ENCODE peak calls at places on chromosomes 11 and 22, in ten cellular contexts. O is neural progenitor cell; X is sigmoid colon; I is HCT116; F is bronchial epithelial cell; K is naive thymus-derived CD4-positive, alpha-beta T cell; Q is mucosa of descending colon; H is HFF-Myc; A is OCI-LY7; E is ascending aorta. L is an unnamed sample.

GRCh38 chr11:61392991-61393595 is 706 bp downstream of the TMEM216 start:
- DNase-seq in O (peak; percentile 22), X (no peak), I (no peak), F (peak; percentile 31), K (no peak), Q (no peak), H (no peak), A (peak; percentile 32), E (no peak), L (no peak)

GRCh38 chr11:110891411-110891810 is 179.2 kb upstream of the ARHGAP20 start:
- DNase-seq in O (no peak), X (no peak), I (no peak), F (peak; percentile 47), K (no peak), Q (no peak), H (no peak), A (no peak), E (no peak), L (no peak)

GRCh38 chr11:35141538-35141937 is 2.6 kb downstream of the CD44 start:
- DNase-seq in O (no peak), X (peak; percentile 86), I (no peak), F (no peak), K (no peak), Q (peak; percentile 83), H (no peak), A (no peak), E (peak; percentile 81), L (peak; percentile 32)

GRCh38 chr11:61747389-61748285 is 4.8 kb upstream of the MYRF start:
- DNase-seq in O (peak; percentile 88), X (peak; percentile 86), I (peak; percentile 48), F (peak; percentile 42), K (peak; percentile 42), Q (peak; percentile 81), H (no peak), A (peak; percentile 53), E (peak; percentile 75), L (peak; percentile 71)

GRCh38 chr22:28976588-28976987 is 85.0 kb downstream of the C22orf31 start:
- DNase-seq in O (no peak), X (no peak), I (peak; percentile 56), F (peak; percentile 88), K (no peak), Q (no peak), H (peak; percentile 59), A (no peak), E (no peak), L (no peak)

GRCh38 chr11:95065336-95065735 is 1.4 kb upstream of the SRSF8 start:
- DNase-seq in O (no peak), X (no peak), I (no peak), F (peak; percentile 87), K (no peak), Q (no peak), H (no peak), A (no peak), E (no peak), L (no peak)

GRCh38 chr22:26377170-26377825 is 51.8 kb upstream of the ASPHD2 start:
- DNase-seq in O (peak; percentile 58), X (no peak), I (no peak), F (no peak), K (no peak), Q (no peak), H (no peak), A (no peak), E (no peak), L (no peak)

GRCh38 chr22:22666307-22667091 is 22.1 kb downstream of the GGTLC2 start:
- DNase-seq in O (peak; percentile 70), X (no peak), I (no peak), F (no peak), K (no peak), Q (no peak), H (no peak), A (peak; percentile 75), E (no peak), L (no peak)

GRCh38 chr11:23226331-23226909 is 366.1 kb upstream of the CCDC179 start:
- DNase-seq in O (no peak), X (no peak), I (no peak), F (peak; percentile 16), K (no peak), Q (no peak), H (peak; percentile 24), A (no peak), E (no peak), L (no peak)

GRCh38 chr11:14644396-14645246 is 1.0 kb downstream of the PDE3B start:
- DNase-seq in O (peak; percentile 65), X (peak; percentile 68), I (peak; percentile 12), F (peak; percentile 7), K (peak; percentile 52), Q (peak; percentile 73), H (no peak), A (no peak), E (peak; percentile 67), L (no peak)

GRCh38 chr11:75269367-75269660 is 28.7 kb downstream of the TPBGL start:
- DNase-seq in O (no peak), X (peak; percentile 60), I (no peak), F (no peak), K (no peak), Q (no peak), H (no peak), A (no peak), E (no peak), L (no peak)

GRCh38 chr22:49960967-49961600 is 512 bp downstream of the PIM3 start:
- DNase-seq in O (peak; percentile 56), X (peak; percentile 76), I (no peak), F (no peak), K (no peak), Q (peak; percentile 78), H (no peak), A (peak; percentile 65), E (peak; percentile 76), L (no peak)

GRCh38 chr11:16772141-16772512 is 33.7 kb downstream of the C11orf58 start:
- DNase-seq in O (no peak), X (no peak), I (no peak), F (no peak), K (no peak), Q (no peak), H (no peak), A (no peak), E (no peak), L (no peak)

GRCh38 chr11:9840460-9841004 is 176.7 kb downstream of the SWAP70 start:
- DNase-seq in O (no peak), X (no peak), I (no peak), F (no peak), K (no peak), Q (no peak), H (no peak), A (no peak), E (no peak), L (no peak)

GRCh38 chr11:69958308-69958707 is 119.8 kb upstream of the ANO1 start:
- DNase-seq in O (no peak), X (no peak), I (no peak), F (no peak), K (no peak), Q (no peak), H (no peak), A (no peak), E (no peak), L (no peak)

GRCh38 chr22:42340695-42341383 is 70.4 kb upstream of the TCF20 start:
- DNase-seq in O (peak; percentile 85), X (peak; percentile 81), I (no peak), F (no peak), K (no peak), Q (no peak), H (no peak), A (no peak), E (no peak), L (no peak)
- H3K4me3 ChIP-seq in O (peak overlapping the region; percentile 27), X (peak overlapping the region; percentile 34), I (no peak overlapping the region), F (no peak overlapping the region), K (no peak overlapping the region), Q (no peak overlapping the region), H (no peak overlapping the region), A (no peak overlapping the region), E (no peak overlapping the region), L (no peak overlapping the region)

GRCh38 chr11:1382831-1383607 is 6.7 kb upstream of the BRSK2 start:
- DNase-seq in O (peak; percentile 81), X (peak; percentile 94), I (peak; percentile 31), F (peak; percentile 31), K (peak; percentile 51), Q (peak; percentile 90), H (peak; percentile 10), A (peak; percentile 31), E (peak; percentile 90), L (peak; percentile 59)

GRCh38 chr11:1381793-1382425 is 7.8 kb upstream of the BRSK2 start:
- DNase-seq in O (no peak), X (no peak), I (no peak), F (no peak), K (no peak), Q (no peak), H (no peak), A (no peak), E (no peak), L (no peak)

GRCh38 chr11:1384206-1384965 is 5.3 kb upstream of the BRSK2 start:
- DNase-seq in O (no peak), X (no peak), I (no peak), F (no peak), K (no peak), Q (no peak), H (no peak), A (no peak), E (no peak), L (no peak)

GRCh38 chr11:1387521-1387920 is 2.2 kb upstream of the BRSK2 start:
- DNase-seq in O (no peak), X (no peak), I (no peak), F (no peak), K (no peak), Q (peak; percentile 48), H (no peak), A (no peak), E (no peak), L (no peak)

GRCh38 chr11:1382429-1382828 is 7.3 kb upstream of the BRSK2 start:
- DNase-seq in O (no peak), X (no peak), I (no peak), F (no peak), K (no peak), Q (peak; percentile 57), H (no peak), A (no peak), E (no peak), L (no peak)
- H3K4me3 ChIP-seq in O (no peak overlapping the region), X (peak overlapping the region; percentile 49), I (no peak overlapping the region), F (no peak overlapping the region), K (no peak overlapping the region), Q (no peak overlapping the region), H (no peak overlapping the region), A (no peak overlapping the region), E (peak overlapping the region; percentile 55), L (no peak overlapping the region)

DNA sequence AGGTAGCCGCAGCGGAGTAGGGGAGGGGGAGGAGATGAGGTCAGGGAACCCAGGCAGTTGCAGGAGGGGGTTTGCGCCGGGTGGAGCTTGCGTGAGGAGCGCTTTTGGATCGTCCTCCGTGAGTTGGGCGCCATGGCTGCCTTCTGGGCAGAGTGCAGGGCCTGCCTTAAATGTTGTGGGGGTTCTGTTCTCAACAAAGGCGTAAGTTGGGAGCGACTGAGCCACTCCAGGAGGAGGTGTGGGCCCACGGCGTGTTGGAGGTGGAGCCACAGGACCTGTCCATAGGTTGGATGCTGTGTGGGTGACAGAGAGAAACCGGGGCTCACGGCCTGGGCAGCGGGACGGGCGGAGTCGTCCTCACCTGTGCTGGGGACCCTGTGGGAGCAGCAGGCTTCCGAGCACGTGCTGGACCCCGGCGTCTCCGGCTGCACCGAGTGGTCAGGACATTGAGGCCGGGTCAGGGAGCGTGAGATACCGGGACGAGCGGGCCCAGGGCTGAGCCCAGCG is 1.1 kb upstream of the PGGHG start:
- DNase-seq in O (peak; percentile 1), X (peak; percentile 64), I (no peak), F (no peak), K (peak; percentile 22), Q (peak; percentile 74), H (no peak), A (no peak), E (peak; percentile 60), L (no peak)
- H3K4me3 ChIP-seq in O (peak overlapping the region; percentile 81), X (peak overlapping the region; percentile 74), I (peak overlapping the region; percentile 59), F (peak overlapping the region; percentile 39), K (peak overlapping the region; percentile 64), Q (peak overlapping the region; percentile 19), H (peak overlapping the region; percentile 48), A (no peak overlapping the region), E (peak overlapping the region; percentile 69), L (peak overlapping the region; percentile 69)

GRCh38 chr11:72221386-72221785 is 3.2 kb upstream of the INPPL1 start:
- DNase-seq in O (no peak), X (peak; percentile 66), I (no peak), F (no peak), K (no peak), Q (no peak), H (no peak), A (peak; percentile 65), E (no peak), L (no peak)
- H3K4me3 ChIP-seq in O (no peak overlapping the region), X (no peak overlapping the region), I (no peak overlapping the region), F (no peak overlapping the region), K (no peak overlapping the region), Q (no peak overlapping the region), H (no peak overlapping the region), A (peak overlapping the region; percentile 77), E (no peak overlapping the region), L (no peak overlapping the region)

L was measured in tibial nerve.